ENCODE peak calls at places on chromosomes 12 and 14, in five cellular contexts. One of them, this sample, is unnamed.

GRCh38 chr12:46724020-46724419 is 101.8 kb downstream of the SLC38A4 start:
- DNase-seq in aorta: no peak
- DNase-seq in OCI-LY7: no peak
- DNase-seq in fibroblast of lung: no peak
- DNase-seq in brain microvascular endothelial cell: no peak
- DNase-seq in this sample: no peak

GRCh38 chr14:72178517-72178916 is 246.3 kb downstream of the RGS6 start:
- DNase-seq in aorta: no peak
- DNase-seq in OCI-LY7: no peak
- DNase-seq in fibroblast of lung: no peak
- DNase-seq in brain microvascular endothelial cell: no peak
- DNase-seq in this sample: no peak

GRCh38 chr14:105398726-105399440 is 545 bp downstream of the TEX22 start:
- DNase-seq in fibroblast of lung: no peak
- DNase-seq in aorta: peak; percentile 59
- DNase-seq in OCI-LY7: peak; percentile 67
- DNase-seq in brain microvascular endothelial cell: no peak
- DNase-seq in this sample: no peak

GRCh38 chr14:32252030-32252670 is 49.1 kb upstream of the RNU6-8 start:
- DNase-seq in brain microvascular endothelial cell: peak; percentile 78
- DNase-seq in fibroblast of lung: peak; percentile 85
- DNase-seq in OCI-LY7: peak; percentile 79
- DNase-seq in aorta: no peak
- DNase-seq in this sample: no peak

GRCh38 chr14:73463411-73463810 is 5.1 kb upstream of the NUMB start:
- DNase-seq in brain microvascular endothelial cell: peak; percentile 96
- DNase-seq in fibroblast of lung: peak; percentile 96
- DNase-seq in OCI-LY7: no peak
- DNase-seq in aorta: peak; percentile 77
- DNase-seq in this sample: peak; percentile 91

GRCh38 chr12:62256408-62257079 is 3.7 kb upstream of the USP15 start:
- DNase-seq in brain microvascular endothelial cell: no peak
- DNase-seq in fibroblast of lung: no peak
- DNase-seq in OCI-LY7: no peak
- DNase-seq in aorta: no peak
- DNase-seq in this sample: no peak

GRCh38 chr12:76942276-76942675 is 63.5 kb upstream of the CSRP2 start:
- DNase-seq in OCI-LY7: no peak
- DNase-seq in aorta: no peak
- DNase-seq in fibroblast of lung: peak; percentile 66
- DNase-seq in brain microvascular endothelial cell: no peak
- DNase-seq in this sample: no peak

GRCh38 chr14:27881063-27881462 is 885.5 kb upstream of the FOXG1 start:
- DNase-seq in aorta: no peak
- DNase-seq in brain microvascular endothelial cell: no peak
- DNase-seq in fibroblast of lung: no peak
- DNase-seq in OCI-LY7: no peak
- DNase-seq in this sample: no peak

GRCh38 chr12:6950944-6951540 is at the start of gene PTPN6:
- DNase-seq in fibroblast of lung: no peak
- DNase-seq in brain microvascular endothelial cell: no peak
- DNase-seq in aorta: peak; percentile 85
- DNase-seq in OCI-LY7: peak; percentile 83
- DNase-seq in this sample: no peak

GRCh38 chr14:104800600-104801283 is at the start of gene ZBTB42:
- DNase-seq in aorta: peak; percentile 75
- DNase-seq in fibroblast of lung: peak; percentile 39
- DNase-seq in OCI-LY7: peak; percentile 53
- DNase-seq in brain microvascular endothelial cell: peak; percentile 18
- DNase-seq in this sample: peak; percentile 42

GRCh38 chr14:21014761-21015190 is 10.1 kb downstream of the NDRG2 start:
- DNase-seq in aorta: peak; percentile 87
- DNase-seq in fibroblast of lung: peak; percentile 87
- DNase-seq in OCI-LY7: peak; percentile 79
- DNase-seq in brain microvascular endothelial cell: peak; percentile 80
- DNase-seq in this sample: peak; percentile 66

GRCh38 chr14:21017528-21018245 is 7.2 kb downstream of the NDRG2 start:
- DNase-seq in aorta: no peak
- DNase-seq in OCI-LY7: no peak
- DNase-seq in brain microvascular endothelial cell: no peak
- DNase-seq in fibroblast of lung: no peak
- DNase-seq in this sample: no peak

GRCh38 chr14:21018286-21018685 is 6.6 kb downstream of the NDRG2 start:
- DNase-seq in aorta: no peak
- DNase-seq in brain microvascular endothelial cell: no peak
- DNase-seq in fibroblast of lung: no peak
- DNase-seq in OCI-LY7: no peak
- DNase-seq in this sample: no peak

GRCh38 chr14:21015312-21015711 is 9.5 kb downstream of the NDRG2 start:
- DNase-seq in aorta: no peak
- DNase-seq in brain microvascular endothelial cell: no peak
- DNase-seq in OCI-LY7: no peak
- DNase-seq in fibroblast of lung: no peak
- DNase-seq in this sample: no peak

DNA sequence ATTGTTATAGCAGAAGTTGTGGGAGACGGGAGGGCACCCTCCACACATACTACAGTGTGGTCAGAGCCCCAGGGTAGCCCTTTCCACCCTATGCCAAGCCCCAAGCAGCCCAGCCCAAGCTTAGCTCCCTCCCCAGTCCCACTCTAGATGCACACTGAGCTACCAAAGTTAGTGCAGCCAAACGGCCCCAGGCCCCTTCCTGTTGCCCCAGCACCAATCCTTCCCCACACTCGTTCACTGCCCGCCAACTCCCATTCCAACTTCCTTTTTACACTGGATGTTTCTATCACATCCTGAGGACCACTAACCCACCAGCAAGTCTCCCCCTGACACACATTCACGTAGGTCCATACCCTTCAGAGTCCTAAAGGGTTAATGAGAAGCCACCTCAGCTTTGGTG is 8.1 kb downstream of the NDRG2 start:
- DNase-seq in aorta: no peak
- DNase-seq in fibroblast of lung: no peak
- DNase-seq in OCI-LY7: no peak
- DNase-seq in brain microvascular endothelial cell: no peak
- DNase-seq in this sample: no peak
- H3K27ac ChIP-seq in aorta: no peak overlapping the region
- H3K27ac ChIP-seq in fibroblast of lung: no peak overlapping the region
- H3K27ac ChIP-seq in OCI-LY7: no peak overlapping the region
- H3K27ac ChIP-seq in brain microvascular endothelial cell: no peak overlapping the region
- H3K27ac ChIP-seq in this sample: no peak overlapping the region

GRCh38 chr14:82060219-82060618 is 526.6 kb upstream of the SEL1L start:
- DNase-seq in aorta: no peak
- DNase-seq in OCI-LY7: no peak
- DNase-seq in brain microvascular endothelial cell: no peak
- DNase-seq in fibroblast of lung: no peak
- DNase-seq in this sample: no peak
- H3K27ac ChIP-seq in aorta: no peak overlapping the region
- H3K27ac ChIP-seq in OCI-LY7: no peak overlapping the region
- H3K27ac ChIP-seq in brain microvascular endothelial cell: no peak overlapping the region
- H3K27ac ChIP-seq in fibroblast of lung: no peak overlapping the region
- H3K27ac ChIP-seq in this sample: no peak overlapping the region

GRCh38 chr12:42893196-42893595 is 303.6 kb upstream of the PRICKLE1 start:
- DNase-seq in brain microvascular endothelial cell: no peak
- DNase-seq in aorta: no peak
- DNase-seq in OCI-LY7: no peak
- DNase-seq in fibroblast of lung: no peak
- DNase-seq in this sample: no peak

GRCh38 chr12:42892702-42893101 is 303.2 kb upstream of the PRICKLE1 start:
- DNase-seq in brain microvascular endothelial cell: no peak
- DNase-seq in OCI-LY7: no peak
- DNase-seq in aorta: no peak
- DNase-seq in fibroblast of lung: no peak
- DNase-seq in this sample: no peak

GRCh38 chr12:42893802-42894201 is 304.3 kb upstream of the PRICKLE1 start:
- DNase-seq in aorta: no peak
- DNase-seq in brain microvascular endothelial cell: no peak
- DNase-seq in fibroblast of lung: peak; percentile 4
- DNase-seq in OCI-LY7: no peak
- DNase-seq in this sample: no peak
- H3K27ac ChIP-seq in aorta: no peak overlapping the region
- H3K27ac ChIP-seq in brain microvascular endothelial cell: no peak overlapping the region
- H3K27ac ChIP-seq in fibroblast of lung: no peak overlapping the region
- H3K27ac ChIP-seq in OCI-LY7: no peak overlapping the region
- H3K27ac ChIP-seq in this sample: no peak overlapping the region

DNA sequence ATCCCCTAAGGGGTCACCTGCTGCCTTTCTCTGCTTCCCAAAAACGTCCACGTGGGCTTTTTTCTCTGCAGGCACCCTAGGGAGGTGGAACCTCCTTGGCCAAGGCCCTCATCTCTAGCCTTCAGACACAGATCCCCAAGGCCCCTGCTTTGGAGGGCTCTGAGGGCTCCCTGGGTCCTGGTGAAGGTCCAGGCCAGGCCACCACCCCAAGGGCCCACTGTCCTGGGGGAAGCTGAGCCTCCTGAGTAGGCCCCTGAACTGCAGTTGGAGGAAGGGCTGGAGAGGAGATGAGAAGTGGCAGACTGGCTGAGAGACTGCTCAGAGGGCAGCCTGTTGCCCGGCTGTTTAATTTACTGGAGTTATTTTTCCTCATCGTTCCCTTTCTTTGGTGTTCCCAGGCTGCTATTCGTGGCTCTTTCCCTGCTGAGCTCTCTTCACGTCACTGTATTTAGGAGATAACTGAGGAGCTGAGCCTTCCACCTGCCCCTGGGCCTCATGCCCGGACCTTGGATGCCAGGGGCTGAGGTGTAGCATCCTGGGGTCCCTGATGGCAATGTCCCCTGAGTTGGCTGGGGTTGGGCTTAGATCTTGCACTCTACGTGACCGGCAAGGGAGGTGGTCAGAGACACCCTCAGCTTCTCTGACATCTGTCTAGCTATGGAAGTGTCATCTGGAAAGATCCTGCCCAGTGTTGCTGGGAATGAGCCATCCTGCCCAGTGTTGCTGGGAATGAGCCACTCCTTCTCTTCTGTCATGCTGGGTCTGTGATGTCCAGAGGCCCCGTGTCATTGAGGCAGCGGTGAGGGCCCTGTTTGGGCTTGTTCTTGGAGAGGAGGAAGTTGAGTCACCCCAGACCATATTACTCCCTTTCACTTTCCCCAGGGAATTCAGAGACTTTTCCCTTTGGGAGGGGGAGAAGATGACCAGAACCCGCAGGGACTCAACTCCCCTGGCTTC is 139.8 kb downstream of the TSPAN9 start:
- DNase-seq in brain microvascular endothelial cell: peak; percentile 69
- DNase-seq in fibroblast of lung: peak; percentile 65
- DNase-seq in OCI-LY7: no peak
- DNase-seq in aorta: peak; percentile 78
- DNase-seq in this sample: peak; percentile 96
- H3K27ac ChIP-seq in brain microvascular endothelial cell: peak overlapping the region; percentile 70
- H3K27ac ChIP-seq in fibroblast of lung: peak overlapping the region; percentile 4
- H3K27ac ChIP-seq in OCI-LY7: no peak overlapping the region
- H3K27ac ChIP-seq in aorta: peak overlapping the region; percentile 76
- H3K27ac ChIP-seq in this sample: peak overlapping the region; percentile 37

GRCh38 chr12:14393736-14394135 is 28.3 kb downstream of the ATF7IP start:
- DNase-seq in fibroblast of lung: no peak
- DNase-seq in brain microvascular endothelial cell: no peak
- DNase-seq in aorta: no peak
- DNase-seq in OCI-LY7: no peak
- DNase-seq in this sample: peak; percentile 45

GRCh38 chr12:14395059-14395778 is 29.7 kb downstream of the ATF7IP start:
- DNase-seq in brain microvascular endothelial cell: no peak
- DNase-seq in fibroblast of lung: no peak
- DNase-seq in OCI-LY7: peak; percentile 64
- DNase-seq in aorta: no peak
- DNase-seq in this sample: no peak

GRCh38 chr12:14394317-14395058 is 29.0 kb downstream of the ATF7IP start:
- DNase-seq in aorta: no peak
- DNase-seq in OCI-LY7: peak; percentile 90
- DNase-seq in fibroblast of lung: peak; percentile 89
- DNase-seq in brain microvascular endothelial cell: peak; percentile 78
- DNase-seq in this sample: peak; percentile 81

GRCh38 chr12:14399871-14400270 is 34.4 kb downstream of the ATF7IP start:
- DNase-seq in fibroblast of lung: peak; percentile 49
- DNase-seq in brain microvascular endothelial cell: peak; percentile 39
- DNase-seq in OCI-LY7: no peak
- DNase-seq in aorta: no peak
- DNase-seq in this sample: peak; percentile 46

DNA sequence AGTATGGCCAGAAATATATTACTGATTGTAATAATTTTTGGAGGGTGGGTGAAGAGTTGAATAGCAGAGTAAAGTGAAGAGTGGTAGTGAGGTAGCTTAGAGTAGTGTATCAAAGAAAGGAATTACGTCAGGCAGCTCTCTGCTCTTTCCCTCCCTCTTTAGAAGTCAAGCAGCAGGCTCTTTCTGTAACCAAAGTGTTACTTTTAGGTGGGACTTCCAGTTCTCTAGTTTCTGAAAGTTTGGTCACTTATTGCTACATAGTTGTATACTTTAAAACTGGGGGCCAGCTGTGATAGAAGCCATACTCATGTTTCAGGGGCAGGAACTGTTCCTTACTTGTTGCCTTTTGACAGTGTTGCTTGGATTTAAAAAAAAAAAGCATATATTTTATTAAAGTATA is 30.6 kb downstream of the ATF7IP start:
- DNase-seq in aorta: no peak
- DNase-seq in OCI-LY7: peak; percentile 51
- DNase-seq in brain microvascular endothelial cell: no peak
- DNase-seq in fibroblast of lung: peak; percentile 84
- DNase-seq in this sample: no peak
- H3K27ac ChIP-seq in aorta: peak overlapping the region; percentile 43
- H3K27ac ChIP-seq in OCI-LY7: peak overlapping the region; percentile 91
- H3K27ac ChIP-seq in brain microvascular endothelial cell: no peak overlapping the region
- H3K27ac ChIP-seq in fibroblast of lung: no peak overlapping the region
- H3K27ac ChIP-seq in this sample: no peak overlapping the region